ENCODE peak calls at places on chromosomes 5 and 9, in eight cellular contexts. J is IMR-90; E is H9; B is body of pancreas; Q is Peyer's patch; M is mesendoderm; R is ovary; H is CD8-positive, alpha-beta T cell. F is an unnamed sample.

GRCh38 chr5:55134053-55134722 is 25.8 kb upstream of the GPX8 start:
- DNase-seq in J (no peak), E (no peak), B (no peak), Q (no peak), M (no peak), R (no peak), H (no peak), F (no peak)

GRCh38 chr9:20618361-20618799 is 3.9 kb downstream of the MLLT3 start:
- DNase-seq in J (peak; percentile 77), E (no peak), B (peak; percentile 56), Q (no peak), M (no peak), R (no peak), H (no peak), F (no peak)

GRCh38 chr9:35168963-35169362 is 7.2 kb downstream of the UNC13B start:
- DNase-seq in J (no peak), E (no peak), B (no peak), Q (no peak), M (no peak), R (no peak), H (no peak), F (no peak)

GRCh38 chr5:177403194-177403825 is 2.8 kb upstream of the PFN3 start:
- DNase-seq in J (peak; percentile 12), E (peak; percentile 72), B (peak; percentile 28), Q (no peak), M (peak; percentile 36), R (no peak), H (peak; percentile 71), F (no peak)

GRCh38 chr5:132238169-132238744 is 10.6 kb upstream of the P4HA2 start:
- DNase-seq in J (peak; percentile 68), E (peak; percentile 80), B (peak; percentile 83), Q (peak; percentile 76), M (peak; percentile 78), R (peak; percentile 83), H (peak; percentile 78), F (peak; percentile 75)

GRCh38 chr5:135087950-135088349 is 53.9 kb upstream of the PITX1 start:
- DNase-seq in J (no peak), E (no peak), B (no peak), Q (peak; percentile 8), M (no peak), R (no peak), H (no peak), F (no peak)

GRCh38 chr5:127176769-127177168 is 103.5 kb upstream of the C5orf63 start:
- DNase-seq in J (no peak), E (no peak), B (no peak), Q (no peak), M (no peak), R (no peak), H (no peak), F (no peak)

GRCh38 chr5:159951387-159951786 is 35.1 kb downstream of the ADRA1B start:
- DNase-seq in J (peak; percentile 27), E (peak; percentile 67), B (no peak), Q (no peak), M (peak; percentile 81), R (no peak), H (no peak), F (no peak)

GRCh38 chr9:127549771-127550170 is 62.3 kb upstream of the STXBP1 start:
- DNase-seq in J (no peak), E (no peak), B (no peak), Q (no peak), M (no peak), R (no peak), H (no peak), F (peak; percentile 26)
- H3K4me1 ChIP-seq in J (peaks cover 50% of the 10 kb centered on the region), E (no peaks in the 10 kb centered on the region), B (peaks cover 95% of the 10 kb centered on the region), Q (no peaks in the 10 kb centered on the region), M (peaks cover 3% of the 10 kb centered on the region), R (peaks cover 27% of the 10 kb centered on the region), H (peaks cover under 1% of the 10 kb centered on the region), F (peaks cover 15% of the 10 kb centered on the region)

GRCh38 chr9:129498451-129499376 is 122.2 kb downstream of the C9orf50 start:
- DNase-seq in J (no peak), E (no peak), B (peak; percentile 22), Q (no peak), M (no peak), R (peak; percentile 36), H (no peak), F (no peak)
- H3K4me1 ChIP-seq in J (peaks cover 40% of the 10 kb centered on the region), E (peaks cover 5% of the 10 kb centered on the region), B (peaks cover 59% of the 10 kb centered on the region), Q (no peaks in the 10 kb centered on the region), M (peaks cover 19% of the 10 kb centered on the region), R (peaks cover 25% of the 10 kb centered on the region), H (peaks cover 20% of the 10 kb centered on the region), F (no peaks in the 10 kb centered on the region)

DNA sequence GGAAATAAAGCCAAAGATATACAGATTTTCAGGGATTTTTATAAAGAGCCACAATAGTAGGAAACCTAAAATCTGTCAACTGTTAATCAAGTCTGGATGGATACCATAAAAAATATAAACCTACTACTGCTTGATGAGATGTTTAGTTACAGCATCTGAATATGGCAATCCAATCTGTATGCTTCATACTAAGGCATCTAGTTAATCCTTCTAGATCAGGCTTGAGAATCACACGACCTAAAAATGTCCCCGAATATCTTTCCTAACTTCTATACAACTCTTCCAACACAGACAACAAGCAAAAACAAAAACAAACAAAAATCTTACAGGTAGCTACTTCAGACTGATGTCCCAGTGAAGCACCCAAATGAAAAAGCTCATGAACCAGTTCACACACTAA is 29.8 kb downstream of the SSBP2 start:
- DNase-seq in J (no peak), E (no peak), B (no peak), Q (no peak), M (no peak), R (no peak), H (no peak), F (no peak)
- H3K4me1 ChIP-seq in J (peaks cover 7% of the 10 kb centered on the region), E (no peaks in the 10 kb centered on the region), B (peaks cover 20% of the 10 kb centered on the region), Q (no peaks in the 10 kb centered on the region), M (peaks cover 5% of the 10 kb centered on the region), R (peaks cover 15% of the 10 kb centered on the region), H (peaks cover 31% of the 10 kb centered on the region), F (peaks cover 2% of the 10 kb centered on the region)

DNA sequence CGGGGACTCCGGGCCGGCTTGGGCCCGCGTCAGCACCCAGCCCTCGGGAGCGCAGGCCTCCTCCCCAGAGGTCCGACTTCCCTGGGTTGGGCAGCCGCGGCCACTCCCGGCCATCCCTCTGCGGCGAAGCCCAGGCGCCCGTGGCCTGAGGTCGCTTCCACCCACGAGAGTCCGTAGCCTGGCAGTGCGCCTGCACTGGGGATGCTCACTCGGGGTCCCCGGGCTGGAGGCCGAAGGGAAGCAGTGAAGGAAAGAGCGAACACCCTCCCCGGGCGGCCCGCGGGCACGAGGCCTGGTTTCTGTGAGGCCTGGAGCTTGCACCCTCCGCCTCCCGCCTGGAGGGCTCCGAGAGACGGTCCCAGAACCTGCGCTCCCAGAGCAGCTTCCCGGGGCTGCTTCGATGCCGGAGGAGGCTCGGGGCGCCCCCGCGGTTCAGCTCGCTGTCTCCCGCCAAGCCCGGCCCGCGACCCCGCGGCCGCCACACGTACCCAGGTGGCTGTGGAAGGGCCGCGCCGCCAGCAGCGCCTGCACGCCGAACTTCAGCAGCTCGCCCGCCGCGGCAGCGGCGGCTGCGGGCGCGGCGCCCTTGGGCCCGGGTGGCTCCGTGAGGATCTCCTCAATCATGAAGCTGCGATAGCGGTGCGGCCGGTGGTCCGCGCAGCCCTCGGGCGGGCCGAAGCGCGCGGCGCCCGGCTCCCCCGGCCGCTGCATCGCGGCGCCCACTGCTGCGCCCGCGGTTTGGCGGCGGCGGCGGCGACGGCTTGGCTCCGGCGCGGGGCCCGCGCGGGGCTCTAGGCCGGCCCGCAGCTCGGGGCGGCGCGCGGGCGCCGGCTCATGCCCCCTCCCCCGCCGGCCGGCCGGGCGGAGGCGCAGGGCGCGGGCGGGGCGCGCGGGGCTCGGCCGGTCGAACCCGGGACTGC is at the start of gene BARX1:
- DNase-seq in J (no peak), E (peak; percentile 53), B (no peak), Q (no peak), M (no peak), R (no peak), H (no peak), F (no peak)
- H3K4me1 ChIP-seq in J (peaks cover 3% of the 10 kb centered on the region), E (no peaks in the 10 kb centered on the region), B (peaks cover 58% of the 10 kb centered on the region), Q (no peaks in the 10 kb centered on the region), M (peaks cover 7% of the 10 kb centered on the region), R (peaks cover 8% of the 10 kb centered on the region), H (peaks cover 49% of the 10 kb centered on the region), F (peaks cover 7% of the 10 kb centered on the region)

GRCh38 chr9:126663661-126664072 is 49.9 kb downstream of the LMX1B start:
- DNase-seq in J (no peak), E (no peak), B (peak; percentile 26), Q (no peak), M (no peak), R (no peak), H (no peak), F (peak; percentile 38)
- H3K4me1 ChIP-seq in J (no peaks in the 10 kb centered on the region), E (peaks cover 8% of the 10 kb centered on the region), B (peaks cover 26% of the 10 kb centered on the region), Q (no peaks in the 10 kb centered on the region), M (peaks cover 3% of the 10 kb centered on the region), R (peaks cover 8% of the 10 kb centered on the region), H (no peaks in the 10 kb centered on the region), F (peaks cover 7% of the 10 kb centered on the region)

F was measured in right cardiac atrium.